ENCODE peak calls at places on chromosomes 12 and 14, in four cellular contexts. One of them, this sample, is unnamed.

GRCh38 chr14:105315211-105315721 is 718 bp downstream of the PACS2 start:
- DNase-seq in EL: peak; percentile 19
- DNase-seq in H4: no peak
- DNase-seq in activated T-helper 1 cell treated with anti-CD3 and anti-CD28 coated beads, Interleukin-12 subunit alpha, Interleukin-12 subunit beta, Interleukin-2, Interleukin-4 antibody, amounts not matched to agents 30 ng/mL and 10 ng/mL and 1 ng/mL, durations not matched to agents 14 hours and 24 hours and 36 hours: peak; percentile 37
- DNase-seq in this sample: no peak

GRCh38 chr12:41743835-41744234 is 400.8 kb downstream of the GXYLT1 start:
- DNase-seq in activated T-helper 1 cell treated with anti-CD3 and anti-CD28 coated beads, Interleukin-12 subunit alpha, Interleukin-12 subunit beta, Interleukin-2, Interleukin-4 antibody, amounts not matched to agents 30 ng/mL and 10 ng/mL and 1 ng/mL, durations not matched to agents 14 hours and 24 hours and 36 hours: no peak
- DNase-seq in EL: peak; percentile 1
- DNase-seq in H4: peak; percentile 44
- DNase-seq in this sample: no peak

GRCh38 chr12:4116251-4117111 is 157.1 kb upstream of the CCND2 start:
- DNase-seq in EL: peak; percentile 90
- DNase-seq in H4: no peak
- DNase-seq in activated T-helper 1 cell treated with anti-CD3 and anti-CD28 coated beads, Interleukin-12 subunit alpha, Interleukin-12 subunit beta, Interleukin-2, Interleukin-4 antibody, amounts not matched to agents 30 ng/mL and 10 ng/mL and 1 ng/mL, durations not matched to agents 14 hours and 24 hours and 36 hours: no peak
- DNase-seq in this sample: no peak

GRCh38 chr14:54652188-54652889 is 85.4 kb downstream of the SAMD4A start:
- DNase-seq in H4: peak; percentile 99
- DNase-seq in EL: peak; percentile 100
- DNase-seq in activated T-helper 1 cell treated with anti-CD3 and anti-CD28 coated beads, Interleukin-12 subunit alpha, Interleukin-12 subunit beta, Interleukin-2, Interleukin-4 antibody, amounts not matched to agents 30 ng/mL and 10 ng/mL and 1 ng/mL, durations not matched to agents 14 hours and 24 hours and 36 hours: no peak
- DNase-seq in this sample: no peak

GRCh38 chr12:67394600-67394999 is 125.4 kb downstream of the CAND1 start:
- DNase-seq in activated T-helper 1 cell treated with anti-CD3 and anti-CD28 coated beads, Interleukin-12 subunit alpha, Interleukin-12 subunit beta, Interleukin-2, Interleukin-4 antibody, amounts not matched to agents 30 ng/mL and 10 ng/mL and 1 ng/mL, durations not matched to agents 14 hours and 24 hours and 36 hours: no peak
- DNase-seq in H4: no peak
- DNase-seq in EL: no peak
- DNase-seq in this sample: peak; percentile 32

GRCh38 chr12:75591628-75592027 is 80.2 kb upstream of the KRR1 start:
- DNase-seq in EL: no peak
- DNase-seq in activated T-helper 1 cell treated with anti-CD3 and anti-CD28 coated beads, Interleukin-12 subunit alpha, Interleukin-12 subunit beta, Interleukin-2, Interleukin-4 antibody, amounts not matched to agents 30 ng/mL and 10 ng/mL and 1 ng/mL, durations not matched to agents 14 hours and 24 hours and 36 hours: no peak
- DNase-seq in H4: no peak
- DNase-seq in this sample: no peak

GRCh38 chr14:72451081-72451972 is 442.6 kb downstream of the DPF3 start:
- DNase-seq in activated T-helper 1 cell treated with anti-CD3 and anti-CD28 coated beads, Interleukin-12 subunit alpha, Interleukin-12 subunit beta, Interleukin-2, Interleukin-4 antibody, amounts not matched to agents 30 ng/mL and 10 ng/mL and 1 ng/mL, durations not matched to agents 14 hours and 24 hours and 36 hours: peak; percentile 41
- DNase-seq in H4: no peak
- DNase-seq in EL: no peak
- DNase-seq in this sample: peak; percentile 17

GRCh38 chr14:41280745-41281144 is 325.9 kb upstream of the LRFN5 start:
- DNase-seq in H4: no peak
- DNase-seq in activated T-helper 1 cell treated with anti-CD3 and anti-CD28 coated beads, Interleukin-12 subunit alpha, Interleukin-12 subunit beta, Interleukin-2, Interleukin-4 antibody, amounts not matched to agents 30 ng/mL and 10 ng/mL and 1 ng/mL, durations not matched to agents 14 hours and 24 hours and 36 hours: no peak
- DNase-seq in EL: no peak
- DNase-seq in this sample: no peak

GRCh38 chr14:96203116-96203515 is 1.5 kb upstream of the BDKRB2 start:
- DNase-seq in H4: no peak
- DNase-seq in activated T-helper 1 cell treated with anti-CD3 and anti-CD28 coated beads, Interleukin-12 subunit alpha, Interleukin-12 subunit beta, Interleukin-2, Interleukin-4 antibody, amounts not matched to agents 30 ng/mL and 10 ng/mL and 1 ng/mL, durations not matched to agents 14 hours and 24 hours and 36 hours: no peak
- DNase-seq in EL: no peak
- DNase-seq in this sample: no peak

GRCh38 chr14:75274899-75275569 is 3.6 kb upstream of the FOS start:
- DNase-seq in EL: no peak
- DNase-seq in activated T-helper 1 cell treated with anti-CD3 and anti-CD28 coated beads, Interleukin-12 subunit alpha, Interleukin-12 subunit beta, Interleukin-2, Interleukin-4 antibody, amounts not matched to agents 30 ng/mL and 10 ng/mL and 1 ng/mL, durations not matched to agents 14 hours and 24 hours and 36 hours: no peak
- DNase-seq in H4: peak; percentile 90
- DNase-seq in this sample: no peak

GRCh38 chr14:89844508-89844907 is 110.0 kb downstream of the EFCAB11 start:
- DNase-seq in activated T-helper 1 cell treated with anti-CD3 and anti-CD28 coated beads, Interleukin-12 subunit alpha, Interleukin-12 subunit beta, Interleukin-2, Interleukin-4 antibody, amounts not matched to agents 30 ng/mL and 10 ng/mL and 1 ng/mL, durations not matched to agents 14 hours and 24 hours and 36 hours: no peak
- DNase-seq in EL: peak; percentile 48
- DNase-seq in H4: no peak
- DNase-seq in this sample: no peak

GRCh38 chr12:127363392-127363791 is 903.6 kb upstream of the TMEM132C start:
- DNase-seq in H4: peak; percentile 19
- DNase-seq in EL: peak; percentile 37
- DNase-seq in activated T-helper 1 cell treated with anti-CD3 and anti-CD28 coated beads, Interleukin-12 subunit alpha, Interleukin-12 subunit beta, Interleukin-2, Interleukin-4 antibody, amounts not matched to agents 30 ng/mL and 10 ng/mL and 1 ng/mL, durations not matched to agents 14 hours and 24 hours and 36 hours: no peak
- DNase-seq in this sample: no peak

GRCh38 chr12:56836800-56837663 is 73.9 kb downstream of the HSD17B6 start:
- DNase-seq in activated T-helper 1 cell treated with anti-CD3 and anti-CD28 coated beads, Interleukin-12 subunit alpha, Interleukin-12 subunit beta, Interleukin-2, Interleukin-4 antibody, amounts not matched to agents 30 ng/mL and 10 ng/mL and 1 ng/mL, durations not matched to agents 14 hours and 24 hours and 36 hours: no peak
- DNase-seq in H4: peak; percentile 65
- DNase-seq in EL: peak; percentile 92
- DNase-seq in this sample: no peak